ENCODE peak calls at places on chromosomes 16 and 17, in ten cellular contexts. One of them, this sample, is unnamed.

GRCh38 chr16:15735610-15736009 is 85.6 kb downstream of the NDE1 start:
- DNase-seq in memory B cell: no peak
- DNase-seq in ureter: no peak
- DNase-seq in prostate gland: no peak
- DNase-seq in GM12878: no peak
- DNase-seq in GF-D8: no peak
- DNase-seq in Caco-2: no peak
- DNase-seq in hepatic stellate cell: no peak
- DNase-seq in pancreas: no peak
- DNase-seq in stimulated activated CD4-positive, alpha-beta T cell treated with anti-CD3 and anti-CD28 coated beads, Interleukin-2, amount 100 ng/mL, for 48 hours: no peak
- DNase-seq in this sample: no peak

GRCh38 chr17:58605986-58606385 is 85.9 kb downstream of the TEX14 start:
- DNase-seq in stimulated activated CD4-positive, alpha-beta T cell treated with anti-CD3 and anti-CD28 coated beads, Interleukin-2, amount 100 ng/mL, for 48 hours: no peak
- DNase-seq in pancreas: no peak
- DNase-seq in prostate gland: no peak
- DNase-seq in hepatic stellate cell: no peak
- DNase-seq in memory B cell: no peak
- DNase-seq in ureter: no peak
- DNase-seq in GM12878: no peak
- DNase-seq in Caco-2: no peak
- DNase-seq in GF-D8: no peak
- DNase-seq in this sample: no peak

GRCh38 chr16:84270531-84270930 is 24.1 kb upstream of the WFDC1 start:
- DNase-seq in GM12878: no peak
- DNase-seq in GF-D8: no peak
- DNase-seq in Caco-2: no peak
- DNase-seq in stimulated activated CD4-positive, alpha-beta T cell treated with anti-CD3 and anti-CD28 coated beads, Interleukin-2, amount 100 ng/mL, for 48 hours: no peak
- DNase-seq in hepatic stellate cell: no peak
- DNase-seq in pancreas: no peak
- DNase-seq in ureter: no peak
- DNase-seq in prostate gland: no peak
- DNase-seq in memory B cell: no peak
- DNase-seq in this sample: no peak

GRCh38 chr16:1781758-1782407 is 488 bp downstream of the SPSB3 start:
- DNase-seq in GF-D8: no peak
- DNase-seq in pancreas: no peak
- DNase-seq in GM12878: no peak
- DNase-seq in memory B cell: no peak
- DNase-seq in Caco-2: peak; percentile 60
- DNase-seq in hepatic stellate cell: peak; percentile 59
- DNase-seq in prostate gland: no peak
- DNase-seq in ureter: no peak
- DNase-seq in stimulated activated CD4-positive, alpha-beta T cell treated with anti-CD3 and anti-CD28 coated beads, Interleukin-2, amount 100 ng/mL, for 48 hours: peak; percentile 22
- DNase-seq in this sample: no peak

GRCh38 chr17:3980381-3980975 is 16.2 kb upstream of the ATP2A3 start:
- DNase-seq in hepatic stellate cell: no peak
- DNase-seq in memory B cell: no peak
- DNase-seq in Caco-2: no peak
- DNase-seq in GF-D8: no peak
- DNase-seq in prostate gland: no peak
- DNase-seq in GM12878: no peak
- DNase-seq in pancreas: no peak
- DNase-seq in ureter: no peak
- DNase-seq in stimulated activated CD4-positive, alpha-beta T cell treated with anti-CD3 and anti-CD28 coated beads, Interleukin-2, amount 100 ng/mL, for 48 hours: no peak
- DNase-seq in this sample: no peak

GRCh38 chr16:75632857-75633256 is 9.8 kb upstream of the ADAT1 start:
- DNase-seq in hepatic stellate cell: no peak
- DNase-seq in ureter: no peak
- DNase-seq in memory B cell: no peak
- DNase-seq in GF-D8: no peak
- DNase-seq in pancreas: no peak
- DNase-seq in prostate gland: no peak
- DNase-seq in Caco-2: peak; percentile 53
- DNase-seq in stimulated activated CD4-positive, alpha-beta T cell treated with anti-CD3 and anti-CD28 coated beads, Interleukin-2, amount 100 ng/mL, for 48 hours: no peak
- DNase-seq in GM12878: no peak
- DNase-seq in this sample: no peak

GRCh38 chr16:23914935-23915549 is 79.3 kb downstream of the PRKCB start:
- DNase-seq in prostate gland: no peak
- DNase-seq in memory B cell: no peak
- DNase-seq in GM12878: no peak
- DNase-seq in stimulated activated CD4-positive, alpha-beta T cell treated with anti-CD3 and anti-CD28 coated beads, Interleukin-2, amount 100 ng/mL, for 48 hours: no peak
- DNase-seq in hepatic stellate cell: no peak
- DNase-seq in Caco-2: no peak
- DNase-seq in ureter: no peak
- DNase-seq in pancreas: no peak
- DNase-seq in GF-D8: no peak
- DNase-seq in this sample: no peak

GRCh38 chr16:85174871-85175723 is 62.8 kb upstream of the CIBAR2 start:
- DNase-seq in stimulated activated CD4-positive, alpha-beta T cell treated with anti-CD3 and anti-CD28 coated beads, Interleukin-2, amount 100 ng/mL, for 48 hours: no peak
- DNase-seq in GM12878: no peak
- DNase-seq in memory B cell: no peak
- DNase-seq in prostate gland: no peak
- DNase-seq in ureter: no peak
- DNase-seq in GF-D8: no peak
- DNase-seq in Caco-2: no peak
- DNase-seq in hepatic stellate cell: no peak
- DNase-seq in pancreas: no peak
- DNase-seq in this sample: no peak

GRCh38 chr17:29042679-29043538 is at the start of gene PIPOX:
- DNase-seq in pancreas: peak; percentile 31
- DNase-seq in hepatic stellate cell: peak; percentile 20
- DNase-seq in memory B cell: no peak
- DNase-seq in prostate gland: no peak
- DNase-seq in GM12878: peak; percentile 30
- DNase-seq in GF-D8: no peak
- DNase-seq in Caco-2: no peak
- DNase-seq in ureter: no peak
- DNase-seq in stimulated activated CD4-positive, alpha-beta T cell treated with anti-CD3 and anti-CD28 coated beads, Interleukin-2, amount 100 ng/mL, for 48 hours: no peak
- DNase-seq in this sample: peak; percentile 70

GRCh38 chr16:2206780-2207433 is 1.7 kb downstream of the MLST8 start:
- DNase-seq in prostate gland: no peak
- DNase-seq in memory B cell: no peak
- DNase-seq in stimulated activated CD4-positive, alpha-beta T cell treated with anti-CD3 and anti-CD28 coated beads, Interleukin-2, amount 100 ng/mL, for 48 hours: no peak
- DNase-seq in Caco-2: no peak
- DNase-seq in GM12878: no peak
- DNase-seq in GF-D8: no peak
- DNase-seq in ureter: no peak
- DNase-seq in pancreas: no peak
- DNase-seq in hepatic stellate cell: no peak
- DNase-seq in this sample: no peak

GRCh38 chr17:50837286-50837979 is 2.0 kb downstream of the WFIKKN2 start:
- DNase-seq in GM12878: no peak
- DNase-seq in Caco-2: peak; percentile 36
- DNase-seq in stimulated activated CD4-positive, alpha-beta T cell treated with anti-CD3 and anti-CD28 coated beads, Interleukin-2, amount 100 ng/mL, for 48 hours: no peak
- DNase-seq in prostate gland: no peak
- DNase-seq in GF-D8: no peak
- DNase-seq in hepatic stellate cell: no peak
- DNase-seq in memory B cell: no peak
- DNase-seq in pancreas: no peak
- DNase-seq in ureter: no peak
- DNase-seq in this sample: no peak

GRCh38 chr17:77926967-77927366 is 31.5 kb upstream of the TNRC6C start:
- DNase-seq in GF-D8: no peak
- DNase-seq in hepatic stellate cell: no peak
- DNase-seq in GM12878: no peak
- DNase-seq in ureter: no peak
- DNase-seq in memory B cell: no peak
- DNase-seq in pancreas: no peak
- DNase-seq in stimulated activated CD4-positive, alpha-beta T cell treated with anti-CD3 and anti-CD28 coated beads, Interleukin-2, amount 100 ng/mL, for 48 hours: no peak
- DNase-seq in prostate gland: no peak
- DNase-seq in Caco-2: no peak
- DNase-seq in this sample: no peak

GRCh38 chr16:48054881-48055601 is 100.8 kb downstream of the ABCC12 start:
- DNase-seq in stimulated activated CD4-positive, alpha-beta T cell treated with anti-CD3 and anti-CD28 coated beads, Interleukin-2, amount 100 ng/mL, for 48 hours: peak; percentile 11
- DNase-seq in hepatic stellate cell: peak; percentile 61
- DNase-seq in pancreas: peak; percentile 26
- DNase-seq in GF-D8: no peak
- DNase-seq in Caco-2: peak; percentile 47
- DNase-seq in GM12878: no peak
- DNase-seq in prostate gland: peak; percentile 23
- DNase-seq in memory B cell: peak; percentile 20
- DNase-seq in ureter: peak; percentile 47
- DNase-seq in this sample: no peak

GRCh38 chr17:80422276-80422675 is 7.3 kb downstream of the ENDOV start:
- DNase-seq in stimulated activated CD4-positive, alpha-beta T cell treated with anti-CD3 and anti-CD28 coated beads, Interleukin-2, amount 100 ng/mL, for 48 hours: no peak
- DNase-seq in GF-D8: no peak
- DNase-seq in ureter: no peak
- DNase-seq in pancreas: no peak
- DNase-seq in hepatic stellate cell: no peak
- DNase-seq in prostate gland: no peak
- DNase-seq in memory B cell: no peak
- DNase-seq in GM12878: no peak
- DNase-seq in Caco-2: no peak
- DNase-seq in this sample: no peak

GRCh38 chr17:27455914-27456680 is at the start of gene KSR1:
- DNase-seq in memory B cell: peak; percentile 74
- DNase-seq in pancreas: peak; percentile 89
- DNase-seq in GM12878: no peak
- DNase-seq in prostate gland: peak; percentile 75
- DNase-seq in hepatic stellate cell: peak; percentile 83
- DNase-seq in Caco-2: peak; percentile 95
- DNase-seq in GF-D8: peak; percentile 4
- DNase-seq in ureter: peak; percentile 80
- DNase-seq in stimulated activated CD4-positive, alpha-beta T cell treated with anti-CD3 and anti-CD28 coated beads, Interleukin-2, amount 100 ng/mL, for 48 hours: peak; percentile 67
- DNase-seq in this sample: no peak

GRCh38 chr16:22189473-22190168 is 16.5 kb upstream of the EEF2K start:
- DNase-seq in prostate gland: peak; percentile 88
- DNase-seq in GF-D8: peak; percentile 35
- DNase-seq in Caco-2: no peak
- DNase-seq in memory B cell: no peak
- DNase-seq in ureter: peak; percentile 87
- DNase-seq in GM12878: no peak
- DNase-seq in stimulated activated CD4-positive, alpha-beta T cell treated with anti-CD3 and anti-CD28 coated beads, Interleukin-2, amount 100 ng/mL, for 48 hours: peak; percentile 74
- DNase-seq in hepatic stellate cell: no peak
- DNase-seq in pancreas: peak; percentile 61
- DNase-seq in this sample: no peak

GRCh38 chr16:17350212-17350611 is 120.5 kb downstream of the XYLT1 start:
- DNase-seq in GF-D8: no peak
- DNase-seq in stimulated activated CD4-positive, alpha-beta T cell treated with anti-CD3 and anti-CD28 coated beads, Interleukin-2, amount 100 ng/mL, for 48 hours: no peak
- DNase-seq in hepatic stellate cell: peak; percentile 51
- DNase-seq in prostate gland: no peak
- DNase-seq in memory B cell: no peak
- DNase-seq in Caco-2: no peak
- DNase-seq in GM12878: no peak
- DNase-seq in ureter: no peak
- DNase-seq in pancreas: no peak
- DNase-seq in this sample: no peak

GRCh38 chr17:52136173-52136572 is 22.3 kb downstream of the CA10 start:
- DNase-seq in hepatic stellate cell: no peak
- DNase-seq in Caco-2: no peak
- DNase-seq in prostate gland: no peak
- DNase-seq in GM12878: no peak
- DNase-seq in memory B cell: no peak
- DNase-seq in ureter: no peak
- DNase-seq in GF-D8: no peak
- DNase-seq in pancreas: no peak
- DNase-seq in stimulated activated CD4-positive, alpha-beta T cell treated with anti-CD3 and anti-CD28 coated beads, Interleukin-2, amount 100 ng/mL, for 48 hours: no peak
- DNase-seq in this sample: no peak

GRCh38 chr16:88856122-88856827 is 472 bp downstream of the GALNS start:
- DNase-seq in memory B cell: peak; percentile 40
- DNase-seq in pancreas: peak; percentile 45
- DNase-seq in GM12878: no peak
- DNase-seq in hepatic stellate cell: no peak
- DNase-seq in ureter: no peak
- DNase-seq in stimulated activated CD4-positive, alpha-beta T cell treated with anti-CD3 and anti-CD28 coated beads, Interleukin-2, amount 100 ng/mL, for 48 hours: no peak
- DNase-seq in Caco-2: peak; percentile 74
- DNase-seq in prostate gland: peak; percentile 14
- DNase-seq in GF-D8: no peak
- DNase-seq in this sample: no peak

GRCh38 chr17:42189651-42189965 is 4.4 kb upstream of the HCRT start:
- DNase-seq in pancreas: no peak
- DNase-seq in stimulated activated CD4-positive, alpha-beta T cell treated with anti-CD3 and anti-CD28 coated beads, Interleukin-2, amount 100 ng/mL, for 48 hours: no peak
- DNase-seq in memory B cell: no peak
- DNase-seq in GM12878: no peak
- DNase-seq in GF-D8: no peak
- DNase-seq in hepatic stellate cell: no peak
- DNase-seq in Caco-2: no peak
- DNase-seq in prostate gland: no peak
- DNase-seq in ureter: no peak
- DNase-seq in this sample: no peak

GRCh38 chr17:43952724-43953666 is 745 bp downstream of the PYY start:
- DNase-seq in memory B cell: no peak
- DNase-seq in GF-D8: no peak
- DNase-seq in stimulated activated CD4-positive, alpha-beta T cell treated with anti-CD3 and anti-CD28 coated beads, Interleukin-2, amount 100 ng/mL, for 48 hours: no peak
- DNase-seq in prostate gland: no peak
- DNase-seq in GM12878: no peak
- DNase-seq in ureter: no peak
- DNase-seq in pancreas: no peak
- DNase-seq in Caco-2: no peak
- DNase-seq in hepatic stellate cell: no peak
- DNase-seq in this sample: no peak